ENCODE peak calls at places on chromosomes 1 and 21, in four cellular contexts. W is HFF-Myc, X is GM06990, I is astrocyte of the spinal cord. B is an unnamed sample.

GRCh38 chr1:7826363-7826762 is 26.5 kb downstream of the UTS2 start:
- DNase-seq in W (no peak), X (no peak), I (no peak), B (no peak)

GRCh38 chr1:42940851-42941639 is 17.6 kb downstream of the SLC2A1 start:
- DNase-seq in W (peak), X (no peak), I (peak), B (peak)

GRCh38 chr1:51415963-51416362 is 85.6 kb upstream of the TTC39A start:
- DNase-seq in W (no peak), X (no peak), I (no peak), B (no peak)

GRCh38 chr1:89407355-89407754 is 43.5 kb downstream of the GBP6 start:
- DNase-seq in W (no peak), X (no peak), I (no peak), B (no peak)

GRCh38 chr1:47644216-47644581 is 206.4 kb downstream of the FOXD2 start:
- DNase-seq in W (no peak), X (no peak), I (peak), B (no peak)

GRCh38 chr1:148379170-148379500 is 104.0 kb downstream of the PPIAL4G start:
- DNase-seq in W (no peak), X (no peak), I (no peak), B (no peak)

GRCh38 chr1:101158424-101158823 is 78.4 kb upstream of the S1PR1 start:
- DNase-seq in W (no peak), X (no peak), I (no peak), B (no peak)

GRCh38 chr21:14686466-14687276 is 140.6 kb upstream of the SAMSN1 start:
- DNase-seq in W (no peak), X (peak), I (peak), B (peak)

GRCh38 chr21:41642399-41642798 is 124.5 kb downstream of the RIPK4 start:
- DNase-seq in W (no peak), X (no peak), I (peak), B (no peak)

GRCh38 chr21:46661211-46661625 is 25.7 kb downstream of the PRMT2 start:
- DNase-seq in W (peak), X (peak), I (peak), B (peak)

GRCh38 chr1:234638832-234639799 is 29.1 kb upstream of the IRF2BP2 start:
- DNase-seq in W (no peak), X (no peak), I (no peak), B (no peak)

GRCh38 chr1:168312718-168313604 is 32.3 kb downstream of the TBX19 start:
- DNase-seq in W (no peak), X (no peak), I (no peak), B (peak)

GRCh38 chr1:214372092-214372491 is 91.1 kb downstream of the SMYD2 start:
- DNase-seq in W (no peak), X (no peak), I (peak), B (no peak)

GRCh38 chr1:113913312-113913668 is 8.2 kb downstream of the DCLRE1B start:
- DNase-seq in W (no peak), X (no peak), I (no peak), B (no peak)

GRCh38 chr21:32834825-32835224 is 63.3 kb upstream of the PAXBP1 start:
- DNase-seq in W (no peak), X (no peak), I (no peak), B (no peak)

GRCh38 chr1:180267761-180268555 is 37.9 kb downstream of the LHX4 start:
- DNase-seq in W (no peak), X (no peak), I (no peak), B (no peak)

GRCh38 chr1:43313771-43314170 is 13.0 kb downstream of the TIE1 start:
- DNase-seq in W (no peak), X (no peak), I (no peak), B (no peak)

GRCh38 chr1:182897696-182898095 is 55.3 kb downstream of the SHCBP1L start:
- DNase-seq in W (no peak), X (no peak), I (no peak), B (no peak)

GRCh38 chr1:102435483-102435882 is 438.8 kb upstream of the OLFM3 start:
- DNase-seq in W (no peak), X (no peak), I (no peak), B (no peak)

GRCh38 chr1:227330279-227330678 is 12.0 kb upstream of the CDC42BPA start:
- DNase-seq in W (no peak), X (no peak), I (no peak), B (no peak)
- H3K4me3 ChIP-seq in W (no peak), X (no peak), I (no peak), B (no peak)

DNA sequence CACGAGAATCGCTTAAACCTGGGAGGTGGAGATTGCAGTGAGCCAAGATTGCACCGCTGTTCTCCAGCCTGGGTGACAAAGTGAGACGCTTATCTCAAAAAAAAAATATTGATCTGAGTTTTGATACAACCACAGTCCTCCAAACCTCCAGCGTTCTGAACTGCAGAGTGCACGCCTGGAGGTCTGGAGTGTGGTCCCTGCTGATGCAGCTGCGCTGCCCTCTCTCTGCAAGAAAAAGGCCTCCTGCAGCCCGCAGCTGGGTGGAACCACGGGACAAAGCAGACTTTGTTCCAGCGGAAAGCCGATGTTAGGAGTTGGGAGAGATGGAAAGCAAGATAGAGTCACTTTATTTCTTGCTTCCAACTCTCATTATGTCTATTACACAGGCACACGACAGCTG is 144.9 kb upstream of the SOD1 start:
- DNase-seq in W (no peak), X (no peak), I (peak), B (no peak)
- TF ChIP-seq CTCF in W (no peak), X (no peak), I (peak), B (no peak)

GRCh38 chr1:235883261-235883927 is 16.7 kb upstream of the LYST start:
- DNase-seq in W (peak), X (peak), I (peak), B (peak)

GRCh38 chr1:235881930-235882700 is 15.4 kb upstream of the LYST start:
- DNase-seq in W (no peak), X (no peak), I (no peak), B (no peak)

GRCh38 chr1:235878082-235878781 is 11.5 kb upstream of the LYST start:
- DNase-seq in W (no peak), X (no peak), I (no peak), B (no peak)

GRCh38 chr1:235885654-235886238 is 19.0 kb upstream of the LYST start:
- DNase-seq in W (no peak), X (no peak), I (no peak), B (no peak)

GRCh38 chr1:235882816-235883215 is 16.1 kb upstream of the LYST start:
- DNase-seq in W (no peak), X (no peak), I (no peak), B (no peak)
- H3K4me3 ChIP-seq in W (no peak), X (peak), I (no peak), B (peak)

GRCh38 chr1:216562383-216562782 is 139.1 kb upstream of the USH2A start:
- DNase-seq in W (no peak), X (no peak), I (no peak), B (peak)
- TF ChIP-seq CTCF in W (no peak), X (peak), I (peak), B (peak)

GRCh38 chr1:166882893-166883292 is 6.8 kb upstream of the TADA1 start:
- DNase-seq in W (no peak), X (no peak), I (no peak), B (no peak)

GRCh38 chr1:166888710-166889109 is 12.6 kb upstream of the TADA1 start:
- DNase-seq in W (no peak), X (no peak), I (no peak), B (no peak)

GRCh38 chr1:166884971-166885370 is 8.9 kb upstream of the TADA1 start:
- DNase-seq in W (no peak), X (no peak), I (no peak), B (peak)

GRCh38 chr1:166884040-166884642 is 8.1 kb upstream of the TADA1 start:
- DNase-seq in W (no peak), X (peak), I (peak), B (peak)
- H3K4me3 ChIP-seq in W (no peak), X (no peak), I (no peak), B (no peak)

GRCh38 chr1:152960452-152961044 is 9.9 kb upstream of the SPRR4 start:
- DNase-seq in W (no peak), X (no peak), I (no peak), B (peak)
- TF ChIP-seq CTCF in W (no peak), X (peak), I (no peak), B (peak)

B was measured in GM12865.